ENCODE peak calls at places on chromosomes 16 and 17, in eight cellular contexts. Q is stomach, E is suprapubic skin, I is adrenal gland, R is A549, X is tibial nerve, P is K562, S is spleen. B is an unnamed sample.

GRCh38 chr16:65667013-65667578 is 545.2 kb upstream of the CDH11 start:
- DNase-seq in S (no peak), E (no peak), I (no peak), Q (no peak), X (no peak), P (no peak), R (no peak), B (no peak)

GRCh38 chr16:69057400-69058378 is 47.8 kb upstream of the HAS3 start:
- DNase-seq in Q (no peak), X (no peak), S (no peak), E (no peak), R (peak), P (no peak), I (peak), B (no peak)

GRCh38 chr16:74226361-74226979 is 70.1 kb upstream of the PSMD7 start:
- DNase-seq in Q (no peak), R (peak), P (no peak), X (no peak), E (no peak), S (no peak), I (no peak), B (no peak)

GRCh38 chr16:10923650-10924214 is 18.5 kb downstream of the DEXI start:
- DNase-seq in I (peak), E (no peak), P (no peak), R (no peak), Q (peak), X (no peak), S (peak), B (no peak)

GRCh38 chr17:61399131-61400057 is at the start of gene TBX2:
- DNase-seq in E (no peak), S (peak), I (peak), R (peak), X (peak), Q (peak), P (no peak), B (no peak)

GRCh38 chr16:2238396-2239230 is 2.4 kb downstream of the DNASE1L2 start:
- DNase-seq in S (no peak), I (peak), E (peak), R (no peak), P (no peak), Q (no peak), X (no peak), B (no peak)

GRCh38 chr16:58658796-58659211 is 25.8 kb downstream of the SLC38A7 start:
- DNase-seq in I (no peak), P (no peak), X (no peak), R (no peak), E (no peak), S (no peak), Q (no peak), B (no peak)

GRCh38 chr16:9992441-9992840 is 189.8 kb downstream of the GRIN2A start:
- DNase-seq in E (no peak), I (no peak), S (no peak), Q (no peak), X (no peak), R (no peak), P (no peak), B (no peak)

GRCh38 chr17:30203471-30203981 is 32.0 kb downstream of the SLC6A4 start:
- DNase-seq in X (no peak), R (no peak), I (no peak), P (peak), E (no peak), Q (no peak), S (peak), B (no peak)

GRCh38 chr17:29243792-29244191 is 2.9 kb upstream of the CRYBA1 start:
- DNase-seq in Q (no peak), I (peak), X (no peak), R (peak), S (no peak), E (no peak), P (peak), B (no peak)

GRCh38 chr16:50303605-50304466 is 37.5 kb downstream of the ADCY7 start:
- DNase-seq in X (no peak), Q (no peak), E (peak), P (no peak), S (peak), R (no peak), I (peak), B (no peak)

GRCh38 chr16:2507052-2507678 is 6.6 kb upstream of the ATP6V0C start:
- DNase-seq in E (no peak), I (no peak), R (no peak), S (peak), Q (no peak), X (no peak), P (no peak), B (no peak)

DNA sequence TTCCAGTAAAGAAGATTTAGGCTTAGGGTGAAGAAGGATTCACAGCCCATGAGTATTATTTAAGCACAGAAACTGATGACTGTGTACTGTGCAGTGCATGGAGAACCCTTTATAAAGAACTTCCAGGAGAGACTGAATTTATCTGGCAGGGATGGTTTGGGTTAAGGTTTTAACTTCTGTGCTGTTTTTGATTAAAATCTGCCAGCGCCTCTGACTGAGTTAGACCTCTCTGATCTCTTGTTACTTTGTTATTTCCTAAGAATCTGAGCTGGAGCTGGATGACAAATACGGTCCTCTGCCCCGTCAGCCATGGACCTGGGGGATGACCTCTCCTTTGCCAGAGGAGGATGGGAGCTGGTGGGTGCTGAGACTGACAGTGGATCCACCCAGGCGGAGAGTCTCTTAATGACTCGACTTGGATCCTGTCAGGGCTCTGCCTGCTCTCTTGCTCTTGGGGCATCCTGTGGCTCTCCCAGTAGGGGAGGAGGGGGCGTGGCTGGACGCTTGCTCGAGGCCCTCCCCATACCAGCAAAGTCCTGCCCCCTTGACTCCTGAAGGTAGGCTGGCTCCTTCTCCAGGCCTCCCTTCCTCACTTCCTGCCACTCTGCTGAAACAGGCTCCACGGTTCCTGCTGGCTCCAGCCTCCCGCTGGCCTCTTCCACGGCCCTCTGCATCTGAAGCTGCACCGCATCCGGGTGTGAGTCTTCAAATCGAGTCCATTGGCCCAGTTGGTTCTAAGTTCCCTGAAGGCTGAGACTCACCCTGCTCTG is 24.8 kb upstream of the MAP3K14 start:
- DNase-seq in S (peak), R (peak), I (peak), E (no peak), Q (no peak), P (peak), X (peak), B (no peak)
- TF ChIP-seq POLR2A in S (no peak), R (peak), I (no peak), E (no peak), Q (no peak), P (no peak), X (no peak), B (no peak)

DNA sequence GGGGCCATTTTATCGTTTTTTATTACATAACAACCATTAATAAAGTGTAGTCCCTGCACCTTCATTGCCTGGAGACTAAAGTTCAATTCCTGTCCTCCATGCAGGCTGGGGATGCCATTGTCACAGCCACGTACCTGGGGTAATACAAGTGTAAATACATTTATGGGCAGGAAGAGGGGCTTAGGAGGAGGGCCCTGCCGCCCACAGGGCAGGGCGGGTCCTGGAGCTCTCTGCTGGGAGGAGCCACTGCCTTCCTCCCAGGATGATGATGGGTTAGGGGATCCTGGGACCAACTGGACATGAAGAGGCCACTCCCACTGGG is 44.0 kb upstream of the SLC38A10 start:
- DNase-seq in Q (no peak), X (no peak), I (no peak), R (no peak), P (no peak), S (no peak), E (no peak), B (no peak)
- TF ChIP-seq POLR2A in Q (no peak), X (no peak), I (no peak), R (no peak), P (no peak), S (no peak), E (no peak), B (no peak)

GRCh38 chr17:8674344-8675305 is 44.1 kb upstream of the MYH10 start:
- DNase-seq in I (no peak), X (no peak), Q (no peak), E (no peak), S (no peak), R (no peak), P (no peak), B (no peak)

GRCh38 chr17:8673621-8674020 is 43.1 kb upstream of the MYH10 start:
- DNase-seq in S (no peak), X (no peak), Q (no peak), R (no peak), I (peak), E (no peak), P (no peak), B (no peak)

GRCh38 chr17:8672326-8672725 is 41.8 kb upstream of the MYH10 start:
- DNase-seq in E (no peak), P (no peak), Q (no peak), S (no peak), I (no peak), X (no peak), R (no peak), B (no peak)

GRCh38 chr17:8679136-8679535 is 48.6 kb upstream of the MYH10 start:
- DNase-seq in R (no peak), E (no peak), S (no peak), P (no peak), X (no peak), I (no peak), Q (no peak), B (no peak)

GRCh38 chr17:8675306-8675705 is 44.8 kb upstream of the MYH10 start:
- DNase-seq in I (no peak), S (no peak), Q (no peak), X (no peak), R (no peak), P (no peak), E (no peak), B (no peak)
- TF ChIP-seq POLR2A in I (no peak), S (no peak), Q (no peak), X (no peak), R (no peak), P (no peak), E (no peak), B (no peak)

GRCh38 chr17:2593846-2594656 is 597 bp downstream of the PAFAH1B1 start:
- DNase-seq in P (peak), Q (peak), R (peak), S (peak), E (peak), X (peak), I (peak), B (peak)
- TF ChIP-seq POLR2A in P (no peak), Q (no peak), R (peak), S (no peak), E (peak), X (peak), I (no peak), B (peak)

B was measured in esophagus squamous epithelium.